ENCODE peak calls at places on chromosomes 13 and 19, in nine cellular contexts. N is HL-60, A is WERI-Rb-1, I is germinal center, U is NCI-H2081, Q is amniotic stem cell, S is NCI-H774, R is Ammon's horn, T is T-cell. C is an unnamed sample.

GRCh38 chr13:38564751-38565150 is 122.1 kb upstream of the FREM2 start:
- DNase-seq in R (peak), I (no peak), A (no peak), U (peak), N (no peak), T (no peak), Q (no peak), S (no peak), C (no peak)

GRCh38 chr19:10404888-10405808 is 1.8 kb upstream of the CDC37 start:
- DNase-seq in S (no peak), Q (no peak), I (no peak), A (no peak), T (peak), N (no peak), R (no peak), U (no peak), C (peak)

GRCh38 chr13:27650312-27650711 is 28.6 kb downstream of the POLR1D start:
- DNase-seq in A (no peak), I (no peak), T (no peak), S (no peak), R (no peak), N (no peak), U (no peak), Q (no peak), C (no peak)

GRCh38 chr19:17292301-17293074 is 10.7 kb downstream of the ABHD8 start:
- DNase-seq in N (peak), R (peak), U (no peak), T (peak), Q (peak), I (peak), A (peak), S (no peak), C (peak)

GRCh38 chr13:83498486-83499190 is 383.6 kb downstream of the SLITRK1 start:
- DNase-seq in S (no peak), Q (peak), I (no peak), N (no peak), A (no peak), R (no peak), U (no peak), T (no peak), C (no peak)

GRCh38 chr13:43473437-43473836 is 313.3 kb downstream of the ENOX1 start:
- DNase-seq in S (no peak), Q (no peak), T (no peak), I (no peak), A (no peak), R (no peak), N (no peak), U (no peak), C (no peak)

GRCh38 chr13:27341616-27342015 is 71.0 kb downstream of the RASL11A start:
- DNase-seq in N (no peak), S (no peak), Q (no peak), R (no peak), U (no peak), T (no peak), A (no peak), I (no peak), C (no peak)

GRCh38 chr19:49946415-49946814 is 14.6 kb downstream of the SIGLEC11 start:
- DNase-seq in R (no peak), Q (no peak), I (no peak), A (no peak), N (no peak), T (no peak), U (no peak), S (peak), C (no peak)

GRCh38 chr19:4310247-4311121 is 6.1 kb downstream of the FSD1 start:
- DNase-seq in S (no peak), I (no peak), A (peak), U (no peak), R (no peak), Q (no peak), T (no peak), N (no peak), C (no peak)

GRCh38 chr13:113109151-113110047 is 3.8 kb downstream of the F7 start:
- DNase-seq in S (no peak), T (no peak), U (no peak), R (no peak), I (no peak), Q (no peak), A (no peak), N (no peak), C (no peak)

GRCh38 chr13:30870049-30870884 is 35.8 kb upstream of the MEDAG start:
- DNase-seq in A (no peak), R (no peak), T (no peak), Q (peak), S (peak), N (no peak), I (peak), U (no peak), C (no peak)

GRCh38 chr19:596263-596655 is 6.6 kb downstream of the HCN2 start:
- DNase-seq in R (no peak), Q (no peak), I (no peak), S (no peak), T (no peak), U (no peak), N (no peak), A (no peak), C (no peak)

GRCh38 chr13:77868717-77869116 is 49.9 kb downstream of the EDNRB start:
- DNase-seq in T (no peak), N (no peak), S (no peak), A (no peak), Q (no peak), I (no peak), R (no peak), U (no peak), C (no peak)

GRCh38 chr19:42311612-42312160 is 1.4 kb upstream of the TMEM145 start:
- DNase-seq in N (no peak), Q (no peak), I (no peak), S (no peak), T (no peak), R (no peak), U (no peak), A (peak), C (no peak)

GRCh38 chr13:110965038-110965754 is 50.3 kb upstream of the ANKRD10 start:
- DNase-seq in R (no peak), S (no peak), N (peak), A (no peak), Q (peak), U (no peak), I (no peak), T (no peak), C (peak)

GRCh38 chr19:49761249-49761624 is 1.9 kb downstream of the TSKS start:
- DNase-seq in A (no peak), U (no peak), N (no peak), S (no peak), Q (no peak), R (no peak), I (no peak), T (no peak), C (no peak)

GRCh38 chr19:45253396-45254027 is 2.4 kb downstream of the MARK4 start:
- DNase-seq in T (no peak), I (no peak), A (no peak), U (no peak), N (no peak), S (no peak), Q (no peak), R (peak), C (no peak)

GRCh38 chr19:49862411-49863253 is 4.7 kb downstream of the PNKP start:
- DNase-seq in S (no peak), U (no peak), R (no peak), Q (no peak), T (no peak), A (peak), I (no peak), N (no peak), C (no peak)

GRCh38 chr19:5789886-5790572 is 934 bp downstream of the DUS3L start:
- DNase-seq in S (no peak), T (no peak), A (no peak), I (no peak), Q (no peak), R (no peak), U (no peak), N (no peak), C (no peak)

GRCh38 chr13:69194130-69194529 is 913.5 kb upstream of the ATXN8OS start:
- DNase-seq in T (no peak), Q (no peak), A (no peak), R (no peak), U (no peak), S (no peak), N (no peak), I (no peak), C (no peak)

GRCh38 chr19:48290923-48291700 is 21.2 kb downstream of the ZNF114 start:
- DNase-seq in S (peak), A (peak), T (peak), Q (peak), U (peak), N (peak), I (peak), R (peak), C (peak)

GRCh38 chr19:32464279-32464678 is 58.7 kb downstream of the DPY19L3 start:
- DNase-seq in Q (no peak), S (no peak), U (peak), R (no peak), A (no peak), I (no peak), N (no peak), T (no peak), C (no peak)

C was measured in G401.